ENCODE peak calls at places on chromosome 7, in nine cellular contexts. R is CD4-positive, alpha-beta T cell; V is activated CD4-positive, alpha-beta T cell treated with anti-CD3 and anti-CD28 coated beads, Interleukin-2, amount 50 U/mL, for 1 hour; I is PC-3; H is astrocyte of the cerebellum; F is stomach; D is activated CD8-positive, alpha-beta memory T cell treated with anti-CD3 and anti-CD28 coated beads for 24 hours; W is testis; Z is WTC11. Q is an unnamed sample.
A peak's percentile ranks its signal among the peaks of the same experiment; 100 is the strongest.

GRCh38 chr7:127791790-127792189 is 139.8 kb downstream of the SND1 start:
- DNase-seq in I (peak; percentile 7), W (no peak), F (no peak), Z (no peak), V (no peak), R (no peak), D (no peak), H (peak; percentile 49), Q (no peak)

GRCh38 chr7:145082366-145083240 is 246.8 kb upstream of the TPK1 start:
- DNase-seq in I (no peak), R (no peak), H (no peak), Z (peak; percentile 40), F (no peak), V (no peak), W (no peak), D (no peak), Q (no peak)

GRCh38 chr7:87110778-87111177 is 41.5 kb upstream of the DMTF1 start:
- DNase-seq in H (no peak), I (peak; percentile 67), Z (no peak), W (no peak), F (no peak), V (no peak), R (no peak), D (no peak), Q (no peak)

GRCh38 chr7:111199643-111200042 is 108.7 kb downstream of the LRRN3 start:
- DNase-seq in F (no peak), I (peak; percentile 22), W (no peak), V (no peak), R (no peak), H (no peak), D (no peak), Z (no peak), Q (no peak)

GRCh38 chr7:39413866-39414668 is 152.1 kb upstream of the YAE1 start:
- DNase-seq in V (peak; percentile 4), I (peak; percentile 10), H (no peak), F (peak; percentile 50), Z (peak; percentile 82), W (peak; percentile 58), R (peak; percentile 9), D (peak; percentile 69), Q (peak; percentile 21)

GRCh38 chr7:116225860-116226259 is 15.5 kb downstream of the TES start:
- DNase-seq in D (no peak), R (no peak), V (no peak), W (no peak), H (no peak), Z (no peak), F (no peak), I (no peak), Q (no peak)

GRCh38 chr7:73831656-73832579 is 1.1 kb downstream of the CLDN4 start:
- DNase-seq in I (peak; percentile 87), D (no peak), R (no peak), F (peak; percentile 90), H (no peak), V (no peak), W (peak; percentile 39), Z (peak; percentile 88), Q (peak; percentile 95)

GRCh38 chr7:42238709-42239395 is 1.8 kb upstream of the GLI3 start:
- DNase-seq in F (no peak), Z (no peak), V (no peak), R (no peak), W (no peak), D (no peak), H (no peak), I (peak; percentile 41), Q (no peak)

GRCh38 chr7:30795161-30795943 is 24.1 kb downstream of the MINDY4 start:
- DNase-seq in I (peak; percentile 69), Z (no peak), R (no peak), H (no peak), F (no peak), W (no peak), D (no peak), V (no peak), Q (no peak)

GRCh38 chr7:4766666-4767530 is 8.5 kb upstream of the AP5Z1 start:
- DNase-seq in Z (no peak), W (no peak), F (no peak), V (no peak), R (no peak), D (no peak), I (no peak), H (no peak), Q (peak; percentile 43)

GRCh38 chr7:96308253-96308949 is 13.5 kb downstream of the SLC25A13 start:
- DNase-seq in D (no peak), Z (peak; percentile 38), I (no peak), F (no peak), V (no peak), H (no peak), W (no peak), R (no peak), Q (no peak)

GRCh38 chr7:94130716-94131115 is 126.6 kb upstream of the BET1 start:
- DNase-seq in R (no peak), D (no peak), V (no peak), F (no peak), Z (no peak), W (no peak), I (no peak), H (no peak), Q (no peak)

GRCh38 chr7:101630591-101630990 is 1.5 kb upstream of the MYL10 start:
- DNase-seq in V (no peak), H (no peak), D (no peak), F (no peak), R (no peak), Z (no peak), I (peak; percentile 78), W (no peak), Q (no peak)